ENCODE peak calls at places on chromosomes 1 and 21, in five cellular contexts. D is substantia nigra; Q is mammary epithelial cell; E is AG04450; L is naive thymus-derived CD4-positive, alpha-beta T cell. S is an unnamed sample.
A peak's percentile ranks its signal among the peaks of the same experiment; 100 is the strongest.

GRCh38 chr1:38919075-38919474 is 22.6 kb downstream of the RHBDL2 start:
- DNase-seq in D (peak; percentile 68), Q (no peak), E (no peak), L (no peak), S (peak; percentile 27)

GRCh38 chr1:236103646-236104218 is 38.6 kb upstream of the GPR137B start:
- DNase-seq in D (peak; percentile 45), Q (peak; percentile 29), E (no peak), L (peak; percentile 51), S (peak; percentile 15)

GRCh38 chr1:180632326-180633088 is 685 bp downstream of the XPR1 start:
- DNase-seq in D (peak; percentile 66), Q (no peak), E (no peak), L (peak; percentile 80), S (peak; percentile 68)

GRCh38 chr21:34582506-34583150 is 32.3 kb downstream of the RCAN1 start:
- DNase-seq in D (peak; percentile 8), Q (peak; percentile 88), E (peak; percentile 24), L (no peak), S (no peak)

GRCh38 chr1:1629430-1630190 is 2.4 kb upstream of the MMP23B start:
- DNase-seq in D (no peak), Q (no peak), E (no peak), L (no peak), S (no peak)

GRCh38 chr1:50915621-50916020 is 44.4 kb downstream of the FAF1 start:
- DNase-seq in D (no peak), Q (no peak), E (no peak), L (no peak), S (no peak)

GRCh38 chr1:156241311-156241811 is 623 bp upstream of the BGLAP start:
- DNase-seq in D (no peak), Q (peak; percentile 79), E (no peak), L (no peak), S (no peak)

GRCh38 chr1:1000357-1001056 is 610 bp upstream of the HES4 start:
- DNase-seq in D (no peak), Q (peak; percentile 76), E (peak; percentile 56), L (peak; percentile 76), S (peak; percentile 43)

GRCh38 chr1:181817091-181817490 is 244.4 kb downstream of the ZNF648 start:
- DNase-seq in D (no peak), Q (no peak), E (no peak), L (no peak), S (no peak)

GRCh38 chr1:53543130-53543770 is 84.1 kb downstream of the DMRTB1 start:
- DNase-seq in D (no peak), Q (no peak), E (no peak), L (no peak), S (no peak)

GRCh38 chr1:110196917-110197782 is 13.0 kb upstream of the KCNC4 start:
- DNase-seq in D (no peak), Q (peak; percentile 46), E (no peak), L (peak; percentile 46), S (peak; percentile 14)

GRCh38 chr1:27621067-27621920 is 13.7 kb downstream of the FGR start:
- DNase-seq in D (no peak), Q (peak; percentile 52), E (no peak), L (no peak), S (no peak)

GRCh38 chr1:26190373-26190987 is at the start of gene CATSPER4:
- DNase-seq in D (no peak), Q (peak; percentile 13), E (no peak), L (no peak), S (no peak)

DNA sequence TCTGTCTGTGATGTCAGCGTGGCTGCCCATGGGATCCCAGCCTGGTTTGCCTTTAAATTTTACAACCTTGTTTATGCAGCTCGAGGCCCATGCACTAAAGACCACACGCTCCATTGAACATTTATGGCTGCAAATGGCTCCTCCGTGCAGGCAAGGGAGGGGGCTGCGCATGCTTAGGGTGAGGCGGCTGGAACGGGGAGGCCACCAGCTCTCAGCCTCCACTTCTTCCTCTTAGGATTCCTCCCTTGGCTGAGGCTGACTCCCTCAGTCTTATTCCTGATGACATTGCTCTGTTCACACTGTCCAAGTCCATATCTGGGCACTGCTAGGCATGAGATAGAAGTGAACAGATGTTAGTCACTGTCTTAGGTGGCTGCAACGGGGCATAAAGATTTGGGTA is 37.5 kb upstream of the ACTL8 start:
- DNase-seq in D (no peak), Q (no peak), E (no peak), L (no peak), S (no peak)
- H3K27ac ChIP-seq in D (no peak overlapping the region), Q (no peak overlapping the region), E (no peak overlapping the region), L (no peak overlapping the region), S (no peak overlapping the region)

GRCh38 chr1:19747741-19748140 is 52.0 kb downstream of the TMCO4 start:
- DNase-seq in D (no peak), Q (no peak), E (no peak), L (no peak), S (no peak)

GRCh38 chr1:19750101-19750881 is 49.4 kb downstream of the TMCO4 start:
- DNase-seq in D (no peak), Q (peak; percentile 32), E (no peak), L (no peak), S (no peak)

GRCh38 chr1:19750882-19751276 is 48.8 kb downstream of the TMCO4 start:
- DNase-seq in D (no peak), Q (no peak), E (no peak), L (no peak), S (no peak)

GRCh38 chr1:19752083-19752696 is 47.5 kb downstream of the TMCO4 start:
- DNase-seq in D (no peak), Q (no peak), E (no peak), L (no peak), S (no peak)

DNA sequence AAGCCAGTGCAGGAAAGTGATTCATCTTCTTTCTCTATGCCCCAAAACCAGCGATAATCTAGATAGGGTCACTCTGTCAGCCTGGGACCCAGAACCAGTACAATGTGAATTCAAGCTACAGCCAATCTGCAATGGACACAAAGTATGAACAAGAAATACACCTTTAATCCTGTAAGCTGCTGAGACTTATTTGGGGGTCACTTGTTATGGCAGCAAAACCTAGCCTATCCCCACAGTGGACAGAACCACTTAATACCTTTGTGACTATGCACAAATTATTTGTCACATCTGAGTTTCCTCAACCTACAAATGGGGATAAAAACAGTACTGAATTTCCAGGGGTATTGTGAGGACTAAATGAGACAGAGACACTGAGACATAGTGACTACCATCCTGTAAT is 50.0 kb downstream of the TMCO4 start:
- DNase-seq in D (no peak), Q (no peak), E (no peak), L (no peak), S (no peak)
- H3K27ac ChIP-seq in D (no peak overlapping the region), Q (no peak overlapping the region), E (no peak overlapping the region), L (no peak overlapping the region), S (no peak overlapping the region)

GRCh38 chr1:62386351-62387121 is 50.3 kb upstream of the USP1 start:
- DNase-seq in D (no peak), Q (no peak), E (no peak), L (no peak), S (no peak)

GRCh38 chr1:62382581-62382980 is 54.3 kb upstream of the USP1 start:
- DNase-seq in D (no peak), Q (no peak), E (no peak), L (no peak), S (no peak)

GRCh38 chr1:62385923-62386322 is 50.9 kb upstream of the USP1 start:
- DNase-seq in D (no peak), Q (no peak), E (no peak), L (no peak), S (no peak)

GRCh38 chr1:62384276-62385005 is 52.4 kb upstream of the USP1 start:
- DNase-seq in D (no peak), Q (peak; percentile 68), E (peak; percentile 80), L (no peak), S (no peak)

GRCh38 chr1:62381831-62382505 is 54.9 kb upstream of the USP1 start:
- DNase-seq in D (no peak), Q (peak; percentile 40), E (no peak), L (no peak), S (no peak)
- H3K27ac ChIP-seq in D (no peak overlapping the region), Q (no peak overlapping the region), E (no peak overlapping the region), L (no peak overlapping the region), S (no peak overlapping the region)

GRCh38 chr21:37450385-37451044 is 83.9 kb downstream of the DYRK1A start:
- DNase-seq in D (no peak), Q (peak; percentile 60), E (no peak), L (no peak), S (no peak)
- H3K27ac ChIP-seq in D (no peak overlapping the region), Q (peak overlapping the region; percentile 40), E (no peak overlapping the region), L (no peak overlapping the region), S (no peak overlapping the region)

GRCh38 chr21:43573921-43574320 is 85.4 kb downstream of the HSF2BP start:
- DNase-seq in D (no peak), Q (no peak), E (no peak), L (no peak), S (no peak)

GRCh38 chr21:43578677-43579313 is 80.5 kb downstream of the HSF2BP start:
- DNase-seq in D (no peak), Q (no peak), E (no peak), L (no peak), S (no peak)

GRCh38 chr21:43574741-43575465 is 84.4 kb downstream of the HSF2BP start:
- DNase-seq in D (peak; percentile 11), Q (no peak), E (no peak), L (no peak), S (no peak)

GRCh38 chr21:43572443-43572842 is 86.8 kb downstream of the HSF2BP start:
- DNase-seq in D (no peak), Q (no peak), E (no peak), L (no peak), S (no peak)

GRCh38 chr21:43575466-43575841 is 83.8 kb downstream of the HSF2BP start:
- DNase-seq in D (no peak), Q (no peak), E (no peak), L (no peak), S (no peak)
- H3K27ac ChIP-seq in D (no peak overlapping the region), Q (no peak overlapping the region), E (no peak overlapping the region), L (no peak overlapping the region), S (no peak overlapping the region)